ENCODE peak calls at places on chromosomes 16 and 17, in five cellular contexts. C, U, T, D and L are unnamed samples.

GRCh38 chr17:45838751-45839150 is 5.9 kb upstream of the SPPL2C start:
- DNase-seq in C (no peak), U (no peak), T (no peak), D (no peak), L (no peak)

GRCh38 chr17:17089206-17089550 is 46.9 kb downstream of the MPRIP start:
- DNase-seq in C (no peak), U (peak; percentile 10), T (no peak), D (no peak), L (no peak)

GRCh38 chr17:46023783-46024388 is 24.8 kb downstream of the STH start:
- DNase-seq in C (no peak), U (no peak), T (no peak), D (no peak), L (no peak)

GRCh38 chr17:48571024-48571818 is 6.9 kb downstream of the HOXB4 start:
- DNase-seq in C (peak; percentile 74), U (no peak), T (no peak), D (peak; percentile 71), L (no peak)

GRCh38 chr16:590165-590874 is 454 bp downstream of the RAB40C start:
- DNase-seq in C (no peak), U (peak; percentile 53), T (no peak), D (peak; percentile 47), L (no peak)

GRCh38 chr16:15542734-15543347 is 100.1 kb downstream of the MARF1 start:
- DNase-seq in C (no peak), U (no peak), T (no peak), D (no peak), L (no peak)

GRCh38 chr16:56961851-56962281 is at the start of gene CETP:
- DNase-seq in C (no peak), U (no peak), T (no peak), D (no peak), L (no peak)

GRCh38 chr16:50472472-50472871 is 75.7 kb upstream of the NKD1 start:
- DNase-seq in C (no peak), U (no peak), T (no peak), D (no peak), L (no peak)

GRCh38 chr16:17270683-17271109 is 200.1 kb downstream of the XYLT1 start:
- DNase-seq in C (no peak), U (no peak), T (no peak), D (no peak), L (no peak)

GRCh38 chr17:9226794-9227135 is 205.5 kb downstream of the NTN1 start:
- DNase-seq in C (no peak), U (peak; percentile 17), T (no peak), D (no peak), L (no peak)

GRCh38 chr16:66008136-66008535 is 358.4 kb upstream of the CDH5 start:
- DNase-seq in C (no peak), U (no peak), T (no peak), D (no peak), L (no peak)

GRCh38 chr17:74466111-74466784 is at the start of gene CD300A:
- DNase-seq in C (no peak), U (no peak), T (no peak), D (no peak), L (no peak)

GRCh38 chr16:80831039-80831438 is 26.6 kb upstream of the CDYL2 start:
- DNase-seq in C (no peak), U (no peak), T (no peak), D (no peak), L (no peak)

GRCh38 chr17:59287452-59287851 is 44.0 kb upstream of the YPEL2 start:
- DNase-seq in C (no peak), U (no peak), T (no peak), D (peak; percentile 19), L (no peak)

GRCh38 chr16:81532491-81533174 is 88.0 kb downstream of the CMIP start:
- DNase-seq in C (peak; percentile 56), U (no peak), T (no peak), D (no peak), L (no peak)

GRCh38 chr17:76275382-76276068 is 10.4 kb downstream of the UBALD2 start:
- DNase-seq in C (no peak), U (no peak), T (no peak), D (no peak), L (no peak)

GRCh38 chr16:72926671-72927070 is 121.3 kb downstream of the ZFHX3 start:
- DNase-seq in C (no peak), U (no peak), T (no peak), D (no peak), L (no peak)

GRCh38 chr17:12536021-12536420 is 129.7 kb upstream of the MYOCD start:
- DNase-seq in C (no peak), U (no peak), T (no peak), D (peak; percentile 26), L (no peak)

GRCh38 chr17:72338847-72339790 is 218.3 kb downstream of the SOX9 start:
- DNase-seq in C (no peak), U (no peak), T (no peak), D (peak; percentile 97), L (peak; percentile 60)

GRCh38 chr17:73401911-73402310 is 90.1 kb upstream of the CDC42EP4 start:
- DNase-seq in C (peak; percentile 62), U (peak; percentile 71), T (no peak), D (peak; percentile 7), L (no peak)

GRCh38 chr17:39225974-39226683 is 384 bp upstream of the STAC2 start:
- DNase-seq in C (peak; percentile 99), U (peak; percentile 95), T (no peak), D (peak; percentile 20), L (peak; percentile 60)

GRCh38 chr17:78510141-78510935 is 66.9 kb downstream of the DNAH17 start:
- DNase-seq in C (no peak), U (no peak), T (no peak), D (no peak), L (no peak)

DNA sequence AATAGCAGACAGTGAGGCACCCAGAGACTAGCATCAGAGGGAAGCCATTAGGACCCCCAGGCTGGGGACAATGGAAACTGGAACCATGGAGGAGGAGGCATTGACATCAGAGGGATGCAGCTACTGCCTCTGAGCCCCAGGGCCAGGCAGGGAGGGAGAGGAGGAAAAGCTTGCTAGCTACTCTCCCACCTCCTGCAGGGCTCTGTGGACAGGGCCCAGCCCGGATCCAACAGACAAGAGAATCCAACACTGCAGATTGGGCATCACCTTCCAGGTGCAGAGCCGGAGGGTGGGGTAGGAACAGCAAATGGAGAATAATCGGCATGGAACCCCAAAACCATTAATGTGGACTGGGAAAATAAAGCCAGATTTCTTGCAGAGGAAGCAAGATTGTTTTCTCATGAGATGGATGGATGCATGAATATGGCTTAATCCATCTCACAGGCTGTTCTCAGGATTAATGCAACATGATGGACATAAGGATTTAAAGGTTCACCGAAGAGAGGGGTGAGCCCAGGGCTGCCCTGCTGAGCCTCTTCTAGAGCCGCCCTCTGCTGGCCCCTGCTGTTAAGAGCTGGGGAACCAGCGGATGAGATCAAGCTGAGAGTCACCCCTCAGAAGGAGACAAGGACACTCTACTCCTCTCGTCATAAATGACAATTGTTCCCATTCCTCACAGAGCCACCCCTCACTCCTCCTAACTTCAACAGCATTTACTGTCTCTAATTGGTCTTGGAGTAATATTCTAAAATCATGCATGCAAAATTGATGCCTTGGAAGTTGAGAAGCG is 48.8 kb downstream of the DNAH3 start:
- DNase-seq in C (peak; percentile 41), U (peak; percentile 58), T (peak; percentile 3), D (peak; percentile 20), L (no peak)
- TF ChIP-seq CTCF in C (peak; percentile 34), U (no peak), T (peak; percentile 14), D (peak; percentile 45), L (no peak)

GRCh38 chr16:48269011-48269410 is 21.7 kb upstream of the ABCC11 start:
- DNase-seq in C (no peak), U (no peak), T (no peak), D (no peak), L (no peak)

GRCh38 chr16:48274476-48274875 is 27.1 kb upstream of the ABCC11 start:
- DNase-seq in C (no peak), U (no peak), T (no peak), D (no peak), L (no peak)

GRCh38 chr16:48276102-48276501 is 28.8 kb upstream of the ABCC11 start:
- DNase-seq in C (no peak), U (no peak), T (no peak), D (peak; percentile 69), L (no peak)

GRCh38 chr16:48272837-48273421 is 25.6 kb upstream of the ABCC11 start:
- DNase-seq in C (no peak), U (no peak), T (no peak), D (no peak), L (no peak)

DNA sequence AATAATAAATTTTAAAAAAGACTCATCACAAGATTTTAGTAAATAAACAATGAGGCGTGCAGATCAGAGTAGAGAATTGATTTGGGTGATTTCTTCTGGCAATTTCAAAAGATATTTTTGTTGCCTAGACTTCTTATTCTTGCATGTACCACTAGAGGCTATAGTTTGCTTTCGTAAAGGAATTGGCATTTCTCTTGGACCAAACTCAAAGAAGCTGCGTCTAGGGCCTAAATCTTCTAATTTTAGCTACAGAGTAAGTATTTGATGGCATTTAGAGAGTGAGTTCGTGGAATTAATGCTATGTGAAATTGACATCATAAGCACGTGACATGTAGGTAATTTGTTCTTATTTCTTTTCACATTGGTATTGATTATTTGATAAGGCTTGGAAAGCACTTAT is 24.4 kb upstream of the ABCC11 start:
- DNase-seq in C (no peak), U (no peak), T (no peak), D (peak; percentile 38), L (no peak)
- TF ChIP-seq CTCF in C (no peak), U (no peak), T (no peak), D (peak; percentile 24), L (no peak)

DNA sequence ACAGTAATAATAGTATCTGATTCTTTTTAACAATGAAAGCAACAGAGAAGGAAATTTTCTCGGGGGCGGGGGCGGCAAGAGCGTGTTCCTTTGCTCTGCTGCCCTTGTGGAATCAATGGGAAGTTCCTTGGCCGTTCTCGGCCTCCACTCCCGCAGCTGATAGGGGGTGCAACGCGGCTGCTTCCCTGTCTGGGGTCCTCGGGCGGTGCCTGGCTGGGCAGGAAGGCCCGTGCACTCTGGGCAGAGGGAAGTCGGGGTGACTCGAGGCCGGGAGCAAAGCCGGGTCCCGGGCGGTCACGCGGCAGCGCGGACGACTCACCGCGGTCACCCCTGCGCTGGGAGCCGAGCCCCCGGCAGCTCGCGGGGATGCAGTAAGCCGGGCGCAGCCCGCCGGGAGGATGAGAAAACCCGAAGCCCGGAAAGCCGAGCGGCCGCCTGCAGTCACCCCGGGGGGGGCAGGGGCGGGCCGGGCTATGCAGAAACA is 2.5 kb downstream of the TUBB3 start:
- DNase-seq in C (no peak), U (no peak), T (no peak), D (no peak), L (no peak)
- TF ChIP-seq CTCF in C (no peak), U (peak; percentile 8), T (no peak), D (no peak), L (no peak)

DNA sequence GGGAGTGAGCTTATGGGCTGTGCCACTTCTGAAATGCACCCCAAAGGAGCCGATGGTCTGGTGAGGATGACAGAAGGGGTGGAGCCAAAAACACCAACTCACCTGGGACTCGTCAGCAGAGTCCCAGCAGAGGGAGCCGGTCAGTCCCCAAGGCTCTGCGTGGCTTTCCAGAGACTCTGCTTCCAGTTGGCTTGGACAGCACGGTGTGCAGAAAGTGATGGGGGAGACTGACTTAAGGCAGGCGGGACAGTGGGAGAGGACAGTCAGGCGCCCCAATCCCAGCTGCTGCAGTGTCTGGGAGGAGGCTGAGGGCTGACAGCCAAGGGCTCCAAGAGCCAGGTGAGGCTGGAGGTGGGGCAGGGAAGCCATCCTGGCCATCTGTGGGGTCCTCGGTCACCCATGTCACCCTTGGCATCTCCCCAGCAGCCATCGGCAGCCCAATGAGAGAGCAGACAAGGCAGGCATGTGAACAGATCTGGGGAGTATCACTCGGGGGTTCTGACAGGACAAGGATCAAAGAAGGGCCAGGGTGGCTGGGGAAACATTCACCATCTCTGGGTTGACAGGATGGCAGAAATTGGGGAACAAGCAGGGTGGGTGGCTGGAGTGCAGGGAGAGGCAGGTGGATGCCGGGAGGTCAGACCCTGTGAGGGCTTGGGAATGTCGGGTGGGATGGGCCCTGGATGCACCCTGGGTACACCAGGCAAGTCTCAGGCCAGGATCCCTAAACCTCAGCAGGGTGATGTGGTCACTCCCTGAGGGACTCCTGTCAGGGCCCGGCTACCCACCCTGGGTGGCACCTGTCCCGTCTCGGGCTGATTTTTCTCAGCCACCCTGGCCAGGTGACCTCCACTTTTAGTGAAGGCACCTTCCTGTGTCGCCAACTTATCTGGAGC is 8.9 kb upstream of the KRTAP17-1 start:
- DNase-seq in C (no peak), U (no peak), T (no peak), D (peak; percentile 8), L (no peak)
- TF ChIP-seq CTCF in C (peak; percentile 8), U (no peak), T (peak; percentile 34), D (peak; percentile 27), L (no peak)